ENCODE peak calls at places on chromosomes 16 and 17, in seven cellular contexts. One of them, this sample, is unnamed.

GRCh38 chr17:49739662-49740271 is 24.2 kb downstream of the FAM117A start:
- DNase-seq in adrenal gland: peak
- DNase-seq in IMR-90: peak
- DNase-seq in breast epithelium: peak
- DNase-seq in A549: no peak
- DNase-seq in GM12891: no peak
- DNase-seq in upper lobe of left lung: peak
- DNase-seq in this sample: no peak

GRCh38 chr16:21656795-21657768 is 4.7 kb upstream of the IGSF6 start:
- DNase-seq in upper lobe of left lung: no peak
- DNase-seq in adrenal gland: no peak
- DNase-seq in A549: peak
- DNase-seq in GM12891: no peak
- DNase-seq in IMR-90: peak
- DNase-seq in breast epithelium: no peak
- DNase-seq in this sample: peak

GRCh38 chr16:30896203-30896889 is at the start of gene CTF1:
- DNase-seq in GM12891: no peak
- DNase-seq in upper lobe of left lung: peak
- DNase-seq in A549: no peak
- DNase-seq in adrenal gland: peak
- DNase-seq in breast epithelium: peak
- DNase-seq in IMR-90: peak
- DNase-seq in this sample: peak

GRCh38 chr17:14101976-14102375 is 32.7 kb downstream of the COX10 start:
- DNase-seq in GM12891: no peak
- DNase-seq in A549: no peak
- DNase-seq in adrenal gland: no peak
- DNase-seq in IMR-90: no peak
- DNase-seq in breast epithelium: peak
- DNase-seq in upper lobe of left lung: no peak
- DNase-seq in this sample: no peak

GRCh38 chr17:27539794-27540193 is 83.5 kb downstream of the KSR1 start:
- DNase-seq in adrenal gland: no peak
- DNase-seq in breast epithelium: no peak
- DNase-seq in GM12891: no peak
- DNase-seq in IMR-90: no peak
- DNase-seq in A549: no peak
- DNase-seq in upper lobe of left lung: no peak
- DNase-seq in this sample: no peak

GRCh38 chr17:74601944-74602572 is 10.0 kb upstream of the CD300LD start:
- DNase-seq in GM12891: peak
- DNase-seq in A549: peak
- DNase-seq in adrenal gland: no peak
- DNase-seq in breast epithelium: no peak
- DNase-seq in upper lobe of left lung: no peak
- DNase-seq in IMR-90: peak
- DNase-seq in this sample: peak

GRCh38 chr17:8609910-8610309 is 20.6 kb downstream of the MYH10 start:
- DNase-seq in IMR-90: no peak
- DNase-seq in adrenal gland: no peak
- DNase-seq in GM12891: no peak
- DNase-seq in A549: no peak
- DNase-seq in breast epithelium: no peak
- DNase-seq in upper lobe of left lung: no peak
- DNase-seq in this sample: no peak

GRCh38 chr17:42559076-42559475 is 2.9 kb upstream of the COASY start:
- DNase-seq in GM12891: no peak
- DNase-seq in breast epithelium: no peak
- DNase-seq in upper lobe of left lung: no peak
- DNase-seq in adrenal gland: no peak
- DNase-seq in A549: no peak
- DNase-seq in IMR-90: no peak
- DNase-seq in this sample: no peak

GRCh38 chr16:89687092-89687940 is 827 bp downstream of the CDK10 start:
- DNase-seq in GM12891: no peak
- DNase-seq in A549: peak
- DNase-seq in breast epithelium: no peak
- DNase-seq in IMR-90: peak
- DNase-seq in adrenal gland: no peak
- DNase-seq in upper lobe of left lung: no peak
- DNase-seq in this sample: no peak

GRCh38 chr17:43880420-43880991 is 26.8 kb downstream of the MPP2 start:
- DNase-seq in adrenal gland: no peak
- DNase-seq in upper lobe of left lung: no peak
- DNase-seq in A549: peak
- DNase-seq in breast epithelium: no peak
- DNase-seq in GM12891: peak
- DNase-seq in IMR-90: no peak
- DNase-seq in this sample: peak

GRCh38 chr16:12025472-12025871 is 48.9 kb downstream of the SNX29 start:
- DNase-seq in breast epithelium: no peak
- DNase-seq in IMR-90: no peak
- DNase-seq in upper lobe of left lung: no peak
- DNase-seq in adrenal gland: no peak
- DNase-seq in A549: no peak
- DNase-seq in GM12891: no peak
- DNase-seq in this sample: no peak

GRCh38 chr17:72126575-72127486 is 6.0 kb downstream of the SOX9 start:
- DNase-seq in adrenal gland: peak
- DNase-seq in breast epithelium: no peak
- DNase-seq in GM12891: no peak
- DNase-seq in upper lobe of left lung: no peak
- DNase-seq in A549: peak
- DNase-seq in IMR-90: peak
- DNase-seq in this sample: peak

GRCh38 chr16:81889896-81890634 is 111.0 kb downstream of the PLCG2 start:
- DNase-seq in A549: peak
- DNase-seq in upper lobe of left lung: no peak
- DNase-seq in adrenal gland: peak
- DNase-seq in IMR-90: peak
- DNase-seq in breast epithelium: peak
- DNase-seq in GM12891: peak
- DNase-seq in this sample: peak

GRCh38 chr16:11156401-11156800 is 99.6 kb downstream of the SOCS1 start:
- DNase-seq in A549: no peak
- DNase-seq in breast epithelium: no peak
- DNase-seq in upper lobe of left lung: no peak
- DNase-seq in adrenal gland: no peak
- DNase-seq in GM12891: no peak
- DNase-seq in IMR-90: no peak
- DNase-seq in this sample: no peak

GRCh38 chr16:74437-75318 is 2.2 kb upstream of the RHBDF1 start:
- DNase-seq in IMR-90: no peak
- DNase-seq in A549: no peak
- DNase-seq in GM12891: no peak
- DNase-seq in adrenal gland: no peak
- DNase-seq in breast epithelium: no peak
- DNase-seq in upper lobe of left lung: no peak
- DNase-seq in this sample: no peak

GRCh38 chr16:74982303-74982702 is 2.6 kb downstream of the WDR59 start:
- DNase-seq in adrenal gland: no peak
- DNase-seq in GM12891: no peak
- DNase-seq in A549: no peak
- DNase-seq in upper lobe of left lung: no peak
- DNase-seq in IMR-90: no peak
- DNase-seq in breast epithelium: no peak
- DNase-seq in this sample: no peak

GRCh38 chr16:72013888-72014538 is 5.5 kb downstream of the DHODH start:
- DNase-seq in GM12891: no peak
- DNase-seq in A549: no peak
- DNase-seq in upper lobe of left lung: no peak
- DNase-seq in IMR-90: no peak
- DNase-seq in adrenal gland: peak
- DNase-seq in breast epithelium: no peak
- DNase-seq in this sample: no peak

GRCh38 chr17:79706931-79707382 is 23.8 kb upstream of the ENPP7 start:
- DNase-seq in adrenal gland: no peak
- DNase-seq in IMR-90: no peak
- DNase-seq in upper lobe of left lung: no peak
- DNase-seq in breast epithelium: no peak
- DNase-seq in A549: no peak
- DNase-seq in GM12891: no peak
- DNase-seq in this sample: no peak

GRCh38 chr17:67217446-67217845 is 27.6 kb downstream of the HELZ start:
- DNase-seq in IMR-90: no peak
- DNase-seq in breast epithelium: no peak
- DNase-seq in upper lobe of left lung: no peak
- DNase-seq in adrenal gland: no peak
- DNase-seq in GM12891: no peak
- DNase-seq in A549: no peak
- DNase-seq in this sample: no peak

GRCh38 chr16:75527825-75528299 is 8.0 kb downstream of the CHST5 start:
- DNase-seq in GM12891: no peak
- DNase-seq in adrenal gland: no peak
- DNase-seq in upper lobe of left lung: no peak
- DNase-seq in A549: no peak
- DNase-seq in IMR-90: no peak
- DNase-seq in breast epithelium: no peak
- DNase-seq in this sample: no peak

GRCh38 chr17:60971515-60972369 is 294.1 kb downstream of the BCAS3 start:
- DNase-seq in IMR-90: peak
- DNase-seq in upper lobe of left lung: no peak
- DNase-seq in GM12891: peak
- DNase-seq in A549: peak
- DNase-seq in adrenal gland: no peak
- DNase-seq in breast epithelium: no peak
- DNase-seq in this sample: peak

GRCh38 chr16:56614549-56614991 is 6.2 kb downstream of the MT2A start:
- DNase-seq in A549: no peak
- DNase-seq in GM12891: no peak
- DNase-seq in adrenal gland: no peak
- DNase-seq in IMR-90: peak
- DNase-seq in breast epithelium: no peak
- DNase-seq in upper lobe of left lung: no peak
- DNase-seq in this sample: peak

GRCh38 chr17:72332367-72332766 is 211.5 kb downstream of the SOX9 start:
- DNase-seq in GM12891: no peak
- DNase-seq in upper lobe of left lung: no peak
- DNase-seq in A549: no peak
- DNase-seq in adrenal gland: no peak
- DNase-seq in breast epithelium: no peak
- DNase-seq in IMR-90: peak
- DNase-seq in this sample: no peak

GRCh38 chr17:73952136-73952497 is 251.4 kb upstream of the RPL38 start:
- DNase-seq in upper lobe of left lung: no peak
- DNase-seq in GM12891: no peak
- DNase-seq in adrenal gland: no peak
- DNase-seq in breast epithelium: no peak
- DNase-seq in A549: no peak
- DNase-seq in IMR-90: no peak
- DNase-seq in this sample: no peak

GRCh38 chr17:79803421-79803996 is 6.6 kb upstream of the CBX8 start:
- DNase-seq in upper lobe of left lung: peak
- DNase-seq in IMR-90: no peak
- DNase-seq in breast epithelium: no peak
- DNase-seq in A549: no peak
- DNase-seq in GM12891: no peak
- DNase-seq in adrenal gland: no peak
- DNase-seq in this sample: no peak

GRCh38 chr16:22070361-22071351 is 21.7 kb upstream of the VWA3A start:
- DNase-seq in breast epithelium: no peak
- DNase-seq in GM12891: no peak
- DNase-seq in upper lobe of left lung: no peak
- DNase-seq in A549: no peak
- DNase-seq in adrenal gland: peak
- DNase-seq in IMR-90: peak
- DNase-seq in this sample: no peak

GRCh38 chr17:8995711-8996110 is 25.6 kb upstream of the NTN1 start:
- DNase-seq in IMR-90: no peak
- DNase-seq in adrenal gland: no peak
- DNase-seq in GM12891: no peak
- DNase-seq in upper lobe of left lung: no peak
- DNase-seq in breast epithelium: no peak
- DNase-seq in A549: no peak
- DNase-seq in this sample: no peak

GRCh38 chr16:27579086-27579980 is 29.4 kb downstream of the KATNIP start:
- DNase-seq in upper lobe of left lung: no peak
- DNase-seq in GM12891: no peak
- DNase-seq in breast epithelium: no peak
- DNase-seq in IMR-90: peak
- DNase-seq in adrenal gland: no peak
- DNase-seq in A549: no peak
- DNase-seq in this sample: no peak
- TF ChIP-seq POLR2A in upper lobe of left lung: no peak
- TF ChIP-seq POLR2A in GM12891: no peak
- TF ChIP-seq POLR2A in breast epithelium: no peak
- TF ChIP-seq POLR2A in IMR-90: no peak
- TF ChIP-seq POLR2A in adrenal gland: no peak
- TF ChIP-seq POLR2A in A549: no peak
- TF ChIP-seq POLR2A in this sample: no peak

GRCh38 chr16:2038359-2039285 is 9.0 kb downstream of the NTHL1 start:
- DNase-seq in upper lobe of left lung: peak
- DNase-seq in IMR-90: no peak
- DNase-seq in GM12891: no peak
- DNase-seq in adrenal gland: no peak
- DNase-seq in breast epithelium: no peak
- DNase-seq in A549: no peak
- DNase-seq in this sample: no peak
- TF ChIP-seq POLR2A in upper lobe of left lung: no peak
- TF ChIP-seq POLR2A in IMR-90: no peak
- TF ChIP-seq POLR2A in GM12891: no peak
- TF ChIP-seq POLR2A in adrenal gland: no peak
- TF ChIP-seq POLR2A in breast epithelium: no peak
- TF ChIP-seq POLR2A in A549: no peak
- TF ChIP-seq POLR2A in this sample: no peak

GRCh38 chr17:81870978-81871386 is at the start of gene ARHGDIA:
- DNase-seq in A549: no peak
- DNase-seq in upper lobe of left lung: no peak
- DNase-seq in adrenal gland: peak
- DNase-seq in GM12891: no peak
- DNase-seq in breast epithelium: no peak
- DNase-seq in IMR-90: no peak
- DNase-seq in this sample: no peak
- TF ChIP-seq POLR2A in A549: no peak
- TF ChIP-seq POLR2A in upper lobe of left lung: no peak
- TF ChIP-seq POLR2A in adrenal gland: no peak
- TF ChIP-seq POLR2A in GM12891: no peak
- TF ChIP-seq POLR2A in breast epithelium: no peak
- TF ChIP-seq POLR2A in IMR-90: peak
- TF ChIP-seq POLR2A in this sample: no peak

GRCh38 chr16:3443108-3444031 is at the start of the genes NAA60 and ZNF597:
- DNase-seq in A549: peak
- DNase-seq in adrenal gland: peak
- DNase-seq in IMR-90: peak
- DNase-seq in GM12891: peak
- DNase-seq in upper lobe of left lung: peak
- DNase-seq in breast epithelium: peak
- DNase-seq in this sample: peak

GRCh38 chr16:3439637-3440036 is 3.7 kb downstream of the ZNF597 start:
- DNase-seq in adrenal gland: no peak
- DNase-seq in GM12891: no peak
- DNase-seq in A549: no peak
- DNase-seq in IMR-90: no peak
- DNase-seq in breast epithelium: no peak
- DNase-seq in upper lobe of left lung: no peak
- DNase-seq in this sample: no peak

DNA sequence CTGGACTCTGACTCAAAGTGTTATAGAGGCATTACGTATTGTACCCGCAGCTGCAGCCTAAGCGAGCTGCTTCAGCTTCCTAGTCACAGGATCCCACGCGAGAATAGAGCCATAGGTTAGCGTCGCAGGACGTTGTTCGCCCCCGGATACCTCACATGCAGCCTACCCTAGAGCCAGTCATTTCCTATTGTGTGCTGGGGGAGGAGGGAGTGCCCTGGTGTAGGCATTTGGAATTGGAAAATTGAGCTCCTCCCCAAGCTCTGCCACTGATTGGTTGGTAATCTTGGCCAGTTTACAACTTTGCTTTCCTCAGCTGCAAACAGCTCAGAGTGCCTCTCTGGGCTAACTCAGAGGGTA is 530 bp downstream of the NAA60 start:
- DNase-seq in GM12891: no peak
- DNase-seq in breast epithelium: no peak
- DNase-seq in upper lobe of left lung: no peak
- DNase-seq in IMR-90: peak
- DNase-seq in adrenal gland: peak
- DNase-seq in A549: no peak
- DNase-seq in this sample: no peak
- TF ChIP-seq POLR2A in GM12891: peak
- TF ChIP-seq POLR2A in breast epithelium: no peak
- TF ChIP-seq POLR2A in upper lobe of left lung: no peak
- TF ChIP-seq POLR2A in IMR-90: peak
- TF ChIP-seq POLR2A in adrenal gland: no peak
- TF ChIP-seq POLR2A in A549: no peak
- TF ChIP-seq POLR2A in this sample: peak